ENCODE peak calls at places on chromosomes 7 and 10, in nine cellular contexts. G, Q, K, Y, X, U, E, O and J are unnamed samples.

GRCh38 chr7:4665661-4666060 is 16.4 kb upstream of the FOXK1 start:
- DNase-seq in K (no peak), Q (no peak), Y (no peak), O (no peak), X (peak), E (no peak), U (peak), G (no peak), J (no peak)

GRCh38 chr7:125061776-125062397 is 132.3 kb upstream of the POT1 start:
- DNase-seq in O (no peak), G (no peak), E (no peak), Y (no peak), K (no peak), Q (no peak), U (peak), X (no peak), J (no peak)

GRCh38 chr7:99558306-99559275 is at the start of gene ZNF655:
- DNase-seq in G (peak), Q (peak), K (peak), X (peak), Y (peak), U (peak), E (peak), O (peak), J (peak)

GRCh38 chr10:130013938-130014733 is 50.1 kb upstream of the EBF3 start:
- DNase-seq in Q (no peak), G (no peak), K (no peak), X (peak), E (peak), U (no peak), Y (no peak), O (no peak), J (no peak)

GRCh38 chr10:133520193-133520738 is 6.9 kb upstream of the CYP2E1 start:
- DNase-seq in X (peak), K (peak), Q (peak), Y (peak), G (peak), E (peak), U (peak), O (peak), J (peak)

GRCh38 chr10:73647211-73647874 is 6.1 kb upstream of the MYOZ1 start:
- DNase-seq in O (no peak), G (no peak), Q (peak), E (peak), U (no peak), K (peak), Y (peak), X (peak), J (peak)

GRCh38 chr10:62637249-62638061 is 167.1 kb upstream of the ADO start:
- DNase-seq in U (peak), O (peak), E (no peak), K (no peak), Q (no peak), G (peak), X (peak), Y (no peak), J (no peak)

GRCh38 chr7:136140469-136140868 is 163.3 kb upstream of the MTPN start:
- DNase-seq in Y (no peak), K (no peak), Q (no peak), E (no peak), U (no peak), G (no peak), X (no peak), O (no peak), J (no peak)

GRCh38 chr7:51316666-51317581 is at the start of gene COBL:
- DNase-seq in K (peak), X (peak), Y (no peak), O (no peak), G (no peak), E (peak), U (no peak), Q (peak), J (peak)

GRCh38 chr10:15363031-15363430 is 8.1 kb downstream of the FAM171A1 start:
- DNase-seq in Q (no peak), K (no peak), U (peak), G (no peak), O (no peak), X (no peak), Y (no peak), E (no peak), J (no peak)

GRCh38 chr10:22911889-22912762 is 15.7 kb upstream of the ARMC3 start:
- DNase-seq in K (peak), X (no peak), O (no peak), U (peak), Y (no peak), Q (peak), G (no peak), E (no peak), J (peak)

GRCh38 chr10:79260803-79261740 is 86.2 kb upstream of the PPIF start:
- DNase-seq in G (no peak), K (no peak), E (peak), U (no peak), Q (no peak), Y (peak), O (no peak), X (peak), J (peak)

GRCh38 chr10:113228570-113228969 is 278.5 kb downstream of the TCF7L2 start:
- DNase-seq in U (no peak), Q (no peak), G (no peak), Y (no peak), E (no peak), O (no peak), K (no peak), X (peak), J (no peak)

GRCh38 chr7:28802450-28802849 is 155.7 kb downstream of the TRIL start:
- DNase-seq in K (no peak), G (no peak), E (no peak), O (no peak), Q (no peak), U (no peak), X (no peak), Y (no peak), J (no peak)

GRCh38 chr7:31986878-31987518 is 83.2 kb downstream of the PDE1C start:
- DNase-seq in E (no peak), X (no peak), O (no peak), G (no peak), Y (no peak), K (no peak), U (no peak), Q (no peak), J (no peak)

GRCh38 chr7:104926905-104927454 is 87.0 kb upstream of the KMT2E start:
- DNase-seq in O (no peak), K (no peak), Y (no peak), E (no peak), Q (no peak), U (no peak), G (no peak), X (no peak), J (peak)

GRCh38 chr7:6218324-6218723 is 54.1 kb downstream of the CYTH3 start:
- DNase-seq in K (no peak), O (no peak), Q (no peak), E (no peak), U (no peak), Y (no peak), X (no peak), G (no peak), J (no peak)

GRCh38 chr10:101961591-101962498 is 94.1 kb downstream of the ARMH3 start:
- DNase-seq in Q (no peak), X (peak), K (no peak), O (no peak), G (no peak), Y (no peak), E (no peak), U (no peak), J (peak)

GRCh38 chr10:35421553-35422178 is 85.4 kb downstream of the CCNY start:
- DNase-seq in E (no peak), U (no peak), G (no peak), K (no peak), X (peak), O (no peak), Y (no peak), Q (no peak), J (no peak)

GRCh38 chr10:112953075-112953501 is 3.0 kb downstream of the TCF7L2 start:
- DNase-seq in O (no peak), G (no peak), Q (peak), Y (no peak), U (no peak), E (peak), K (peak), X (no peak), J (peak)

GRCh38 chr7:38629621-38630020 is 1.6 kb downstream of the AMPH start:
- DNase-seq in U (no peak), X (no peak), G (no peak), E (no peak), K (no peak), Y (no peak), O (no peak), Q (no peak), J (no peak)

GRCh38 chr10:59865101-59865500 is 41.3 kb downstream of the CCDC6 start:
- DNase-seq in X (peak), K (no peak), U (peak), Q (peak), G (no peak), Y (no peak), O (no peak), E (no peak), J (peak)